ENCODE peak calls at places on chromosomes 11 and 22, in four cellular contexts. K, G, I and Z are unnamed samples.

GRCh38 chr22:19797086-19797485 is 36.5 kb downstream of the TBX1 start:
- DNase-seq in G (no peak), K (no peak), I (no peak), Z (no peak)

GRCh38 chr11:134369656-134370525 is 38.1 kb downstream of the GLB1L2 start:
- DNase-seq in I (no peak), K (no peak), G (no peak), Z (no peak)

GRCh38 chr11:128840137-128840536 is 27.0 kb downstream of the KCNJ1 start:
- DNase-seq in K (no peak), I (no peak), G (no peak), Z (no peak)

GRCh38 chr11:86151188-86152005 is 82.5 kb upstream of the PICALM start:
- DNase-seq in G (no peak), K (no peak), I (no peak), Z (peak)

GRCh38 chr22:37284807-37285355 is 2.6 kb downstream of the CYTH4 start:
- DNase-seq in I (peak), G (peak), K (peak), Z (no peak)

GRCh38 chr22:45608763-45609180 is 62.9 kb upstream of the ATXN10 start:
- DNase-seq in K (no peak), I (no peak), G (no peak), Z (no peak)

GRCh38 chr11:121829159-121829643 is 286.8 kb downstream of the BLID start:
- DNase-seq in K (no peak), I (no peak), G (no peak), Z (no peak)

GRCh38 chr22:35604671-35605457 is 12.3 kb downstream of the MB start:
- DNase-seq in G (no peak), K (no peak), I (no peak), Z (no peak)

GRCh38 chr22:21624880-21625791 is 4.7 kb downstream of the YDJC start:
- DNase-seq in K (no peak), I (no peak), G (no peak), Z (no peak)

GRCh38 chr22:23073506-23074229 is 3.3 kb downstream of the GNAZ start:
- DNase-seq in I (no peak), K (no peak), G (no peak), Z (no peak)

GRCh38 chr11:123544631-123545375 is 109.6 kb downstream of the SCN3B start:
- DNase-seq in K (no peak), I (no peak), G (no peak), Z (no peak)

GRCh38 chr11:24064309-24064903 is 432.4 kb upstream of the LUZP2 start:
- DNase-seq in I (no peak), G (no peak), K (no peak), Z (no peak)

GRCh38 chr11:76131585-76131984 is 74.7 kb downstream of the WNT11 start:
- DNase-seq in I (no peak), G (no peak), K (no peak), Z (no peak)

GRCh38 chr11:70419307-70420007 is 21.1 kb downstream of the CTTN start:
- DNase-seq in K (no peak), G (no peak), I (no peak), Z (no peak)

GRCh38 chr11:134414036-134414731 is 2.1 kb upstream of the B3GAT1 start:
- DNase-seq in G (no peak), K (no peak), I (no peak), Z (no peak)

GRCh38 chr11:28223994-28224393 is 115.8 kb downstream of the METTL15 start:
- DNase-seq in I (no peak), G (no peak), K (no peak), Z (no peak)

GRCh38 chr22:30234786-30235470 is 11.6 kb downstream of the LIF start:
- DNase-seq in I (no peak), G (no peak), K (no peak), Z (no peak)

GRCh38 chr22:21032037-21032842 is at the start of gene SLC7A4:
- DNase-seq in I (no peak), G (no peak), K (no peak), Z (no peak)

GRCh38 chr11:110085255-110085838 is 7.8 kb upstream of the ZC3H12C start:
- DNase-seq in G (no peak), I (no peak), K (no peak), Z (no peak)

GRCh38 chr11:116606060-116606459 is 166.7 kb downstream of the BUD13 start:
- DNase-seq in I (no peak), K (no peak), G (no peak), Z (no peak)

GRCh38 chr11:33912405-33913361 is 20.8 kb upstream of the LMO2 start:
- DNase-seq in K (no peak), I (no peak), G (no peak), Z (no peak)

GRCh38 chr11:46659908-46660307 is 40.5 kb downstream of the ARHGAP1 start:
- DNase-seq in G (no peak), K (no peak), I (no peak), Z (no peak)

GRCh38 chr22:22429374-22430108 is 79.0 kb downstream of the ZNF280B start:
- DNase-seq in K (no peak), G (no peak), I (no peak), Z (no peak)

GRCh38 chr11:14184548-14184947 is 174.4 kb downstream of the RRAS2 start:
- DNase-seq in K (no peak), I (no peak), G (no peak), Z (no peak)

GRCh38 chr11:73215191-73216134 is 2.6 kb upstream of the P2RY2 start:
- DNase-seq in I (no peak), G (no peak), K (no peak), Z (no peak)